ENCODE peak calls at places on chromosomes 7 and 10, in ten cellular contexts. H is DMS 273 treated with DMSO at 0.1 percent for 48 hours; X is posterior vena cava; D is heart left ventricle; C is lower lobe of right lung; V is T-helper 2 cell; A is fibroblast of lung; W is cardiac fibroblast; O is naive thymus-derived CD8-positive, alpha-beta T cell; J is HEK293T. F is an unnamed sample.

GRCh38 chr7:82562716-82563404 is 119.3 kb upstream of the CACNA2D1 start:
- DNase-seq in V (no peak), A (peak), W (peak), O (no peak), C (no peak), D (no peak), J (no peak), X (no peak), H (no peak), F (no peak)

GRCh38 chr10:112963835-112964234 is 13.8 kb downstream of the TCF7L2 start:
- DNase-seq in X (no peak), J (no peak), A (peak), C (no peak), V (no peak), O (no peak), D (no peak), W (no peak), H (no peak), F (no peak)

GRCh38 chr10:44995581-44995913 is 5.2 kb upstream of the ZNF22 start:
- DNase-seq in C (no peak), D (no peak), V (no peak), H (no peak), A (no peak), X (no peak), O (no peak), J (no peak), W (no peak), F (no peak)

GRCh38 chr10:14603539-14604102 is 171.1 kb downstream of the FAM107B start:
- DNase-seq in X (no peak), D (peak), O (peak), W (no peak), H (no peak), A (no peak), V (no peak), J (peak), C (no peak), F (peak)

GRCh38 chr7:154698726-154699291 is 304.1 kb downstream of the PAXIP1 start:
- DNase-seq in X (no peak), V (no peak), C (no peak), H (no peak), D (no peak), O (no peak), W (no peak), J (peak), A (peak), F (no peak)

GRCh38 chr10:65320256-65321026 is 1605.4 kb upstream of the LRRTM3 start:
- DNase-seq in D (no peak), V (no peak), J (no peak), A (no peak), C (no peak), X (no peak), O (no peak), H (no peak), W (peak), F (no peak)

GRCh38 chr10:101001225-101002035 is 1.8 kb downstream of the LZTS2 start:
- DNase-seq in X (peak), C (peak), O (no peak), W (peak), H (no peak), D (peak), J (no peak), V (no peak), A (peak), F (peak)

GRCh38 chr7:129729511-129729910 is 118.0 kb downstream of the NRF1 start:
- DNase-seq in H (no peak), V (no peak), W (no peak), A (no peak), O (no peak), J (no peak), C (no peak), X (no peak), D (no peak), F (no peak)

GRCh38 chr7:128161466-128162125 is 79.5 kb upstream of the LEP start:
- DNase-seq in J (no peak), A (peak), X (peak), V (no peak), O (no peak), W (no peak), D (no peak), H (no peak), C (no peak), F (no peak)

GRCh38 chr10:132044803-132045202 is 20.9 kb upstream of the JAKMIP3 start:
- DNase-seq in H (no peak), V (no peak), W (no peak), D (no peak), A (no peak), C (no peak), O (no peak), J (no peak), X (no peak), F (no peak)

GRCh38 chr10:116615199-116615776 is 5.5 kb upstream of the PNLIPRP2 start:
- DNase-seq in C (no peak), W (no peak), D (no peak), H (no peak), A (no peak), V (no peak), J (no peak), X (no peak), O (no peak), F (no peak)

GRCh38 chr10:71244638-71245419 is 32.5 kb downstream of the UNC5B start:
- DNase-seq in O (no peak), X (no peak), C (peak), J (no peak), A (peak), V (no peak), H (no peak), D (peak), W (peak), F (no peak)